ENCODE peak calls at places on chromosomes 4 and X, in eight cellular contexts. X, W, S, G, Y, M, U and B are unnamed samples.

GRCh38 chr4:30924521-30924920 is 204.4 kb downstream of the PCDH7 start:
- DNase-seq in S (no peak), M (no peak), U (no peak), G (no peak), Y (no peak), X (peak; percentile 12), W (no peak), B (no peak)

GRCh38 chr4:143431526-143432257 is 81.8 kb upstream of the SMARCA5 start:
- DNase-seq in Y (no peak), G (no peak), X (no peak), U (no peak), W (no peak), M (no peak), S (no peak), B (no peak)

GRCh38 chr4:65302145-65302544 is 368.1 kb downstream of the EPHA5 start:
- DNase-seq in W (no peak), S (no peak), U (no peak), X (no peak), G (no peak), Y (no peak), M (no peak), B (no peak)

GRCh38 chr4:36333303-36333877 is 52.0 kb downstream of the DTHD1 start:
- DNase-seq in U (no peak), W (no peak), X (no peak), G (no peak), M (no peak), S (no peak), Y (no peak), B (no peak)

GRCh38 chr4:112523008-112523440 is 7.0 kb upstream of the NEUROG2 start:
- DNase-seq in Y (peak; percentile 26), G (no peak), U (peak; percentile 68), X (peak; percentile 28), S (peak; percentile 43), M (peak; percentile 66), W (peak; percentile 45), B (peak; percentile 31)

GRCh38 chrX:102154900-102155805 is 624 bp downstream of the BEX5 start:
- DNase-seq in W (no peak), U (peak; percentile 6), X (no peak), M (no peak), G (no peak), Y (peak; percentile 6), S (no peak), B (peak; percentile 13)

GRCh38 chrX:106698693-106699092 is 27.8 kb upstream of the RNF128 start:
- DNase-seq in W (peak; percentile 47), S (peak; percentile 40), G (no peak), M (peak; percentile 67), Y (no peak), U (no peak), X (peak; percentile 35), B (no peak)

GRCh38 chr4:89837385-89837995 is 529 bp upstream of the SNCA start:
- DNase-seq in S (peak; percentile 37), X (peak; percentile 35), Y (no peak), U (peak; percentile 65), G (peak; percentile 77), W (peak; percentile 50), M (peak; percentile 16), B (no peak)

GRCh38 chrX:129403974-129404669 is 119.2 kb downstream of the SMARCA1 start:
- DNase-seq in W (peak; percentile 3), Y (no peak), U (no peak), S (peak; percentile 21), G (no peak), M (no peak), X (no peak), B (no peak)

GRCh38 chrX:43962636-43963035 is 10.6 kb downstream of the NDP start:
- DNase-seq in Y (no peak), W (no peak), G (no peak), X (no peak), S (no peak), M (no peak), U (no peak), B (no peak)

GRCh38 chrX:17047224-17047623 is 100.8 kb downstream of the REPS2 start:
- DNase-seq in G (no peak), Y (no peak), W (no peak), M (no peak), U (no peak), X (no peak), S (no peak), B (no peak)

GRCh38 chr4:81827568-81828202 is 356.0 kb upstream of the RASGEF1B start:
- DNase-seq in Y (no peak), U (no peak), G (no peak), W (no peak), S (no peak), M (no peak), X (no peak), B (no peak)

GRCh38 chr4:38664704-38665401 is 854 bp downstream of the KLF3 start:
- DNase-seq in X (peak; percentile 59), G (peak; percentile 63), U (peak; percentile 71), M (peak; percentile 56), Y (peak; percentile 35), S (peak; percentile 54), W (peak; percentile 63), B (peak; percentile 72)

GRCh38 chr4:169312690-169313422 is 42.1 kb upstream of the SH3RF1 start:
- DNase-seq in W (no peak), U (no peak), X (no peak), Y (no peak), G (no peak), S (no peak), M (no peak), B (no peak)

GRCh38 chr4:75698162-75698962 is 25.2 kb upstream of the G3BP2 start:
- DNase-seq in X (no peak), U (no peak), W (no peak), S (no peak), Y (peak; percentile 1), M (no peak), G (no peak), B (no peak)

GRCh38 chr4:1300466-1301455 is 11.1 kb downstream of the MAEA start:
- DNase-seq in X (peak; percentile 95), M (peak; percentile 76), Y (no peak), G (peak; percentile 15), U (no peak), S (peak; percentile 70), W (peak; percentile 25), B (peak; percentile 54)

GRCh38 chr4:148444296-148445070 is 2.3 kb upstream of the NR3C2 start:
- DNase-seq in Y (peak; percentile 37), G (peak; percentile 37), M (no peak), S (no peak), U (peak; percentile 63), X (peak; percentile 5), W (no peak), B (peak; percentile 40)

GRCh38 chr4:6889101-6889735 is 20.4 kb upstream of the TBC1D14 start:
- DNase-seq in U (no peak), S (no peak), Y (no peak), G (no peak), M (no peak), X (no peak), W (no peak), B (no peak)

GRCh38 chr4:151246742-151247141 is 30.2 kb upstream of the PRSS48 start:
- DNase-seq in Y (no peak), M (no peak), W (no peak), G (no peak), U (no peak), S (no peak), X (no peak), B (no peak)

GRCh38 chr4:127049506-127049905 is 583.3 kb upstream of the INTU start:
- DNase-seq in X (peak; percentile 54), M (peak; percentile 22), G (no peak), Y (no peak), U (no peak), S (peak; percentile 44), W (no peak), B (no peak)

GRCh38 chr4:127930175-127930574 is 34.8 kb downstream of the MFSD8 start:
- DNase-seq in W (no peak), X (no peak), G (no peak), S (no peak), M (no peak), Y (no peak), U (no peak), B (no peak)

GRCh38 chrX:9997524-9997923 is 30.4 kb downstream of the CLDN34 start:
- DNase-seq in W (no peak), U (no peak), M (no peak), G (no peak), X (no peak), Y (peak; percentile 34), S (no peak), B (no peak)

GRCh38 chrX:48833531-48834138 is 1.8 kb downstream of the PCSK1N start:
- DNase-seq in X (no peak), S (no peak), G (no peak), W (no peak), Y (no peak), U (no peak), M (no peak), B (no peak)

GRCh38 chr4:25926473-25926872 is 12.5 kb downstream of the SMIM20 start:
- DNase-seq in M (no peak), U (no peak), S (no peak), W (no peak), X (no peak), G (no peak), Y (no peak), B (no peak)

GRCh38 chrX:9148626-9149385 is 114.9 kb upstream of the FAM9B start:
- DNase-seq in W (peak; percentile 72), U (peak; percentile 11), G (no peak), S (peak; percentile 77), Y (no peak), M (peak; percentile 71), X (peak; percentile 58), B (no peak)

GRCh38 chr4:168129046-168129772 is 36.9 kb downstream of the ANXA10 start:
- DNase-seq in S (no peak), Y (no peak), G (no peak), X (no peak), U (no peak), M (no peak), W (no peak), B (no peak)

GRCh38 chr4:55397024-55397520 is 1.3 kb downstream of the TMEM165 start:
- DNase-seq in G (no peak), M (no peak), Y (no peak), S (peak; percentile 28), X (no peak), U (no peak), W (peak; percentile 32), B (no peak)

GRCh38 chrX:110086916-110087484 is 84.1 kb downstream of the TMEM164 start:
- DNase-seq in G (no peak), W (peak; percentile 87), S (peak; percentile 93), X (peak; percentile 95), U (no peak), M (peak; percentile 96), Y (no peak), B (no peak)

GRCh38 chrX:151701531-151701930 is 6.3 kb downstream of the PRRG3 start:
- DNase-seq in U (no peak), X (no peak), Y (no peak), S (no peak), G (no peak), M (no peak), W (no peak), B (no peak)

GRCh38 chrX:149631293-149632165 is at the start of gene TMEM185A:
- DNase-seq in U (peak; percentile 78), S (peak; percentile 38), G (peak; percentile 37), Y (peak; percentile 64), W (peak; percentile 39), M (peak; percentile 32), X (peak; percentile 32), B (peak; percentile 79)

GRCh38 chr4:122221322-122221721 is 69.2 kb downstream of the BLTP1 start:
- DNase-seq in W (no peak), U (no peak), S (no peak), G (no peak), Y (no peak), M (no peak), X (no peak), B (no peak)

GRCh38 chr4:87069037-87069742 is 134.4 kb downstream of the AFF1 start:
- DNase-seq in W (no peak), U (no peak), S (no peak), X (no peak), G (no peak), M (no peak), Y (no peak), B (no peak)

GRCh38 chr4:62474802-62475201 is 1274.7 kb downstream of the ADGRL3 start:
- DNase-seq in M (no peak), G (no peak), S (no peak), Y (no peak), W (no peak), U (no peak), X (no peak), B (no peak)

GRCh38 chr4:76723916-76724315 is 174.0 kb downstream of the SOWAHB start:
- DNase-seq in Y (no peak), M (peak; percentile 91), U (no peak), G (no peak), S (peak; percentile 75), X (peak; percentile 84), W (peak; percentile 63), B (no peak)